ENCODE peak calls at places on chromosomes 12 and 14, in six cellular contexts. F, G, U, K, V and W are unnamed samples.

GRCh38 chr14:60652674-60653387 is 3.6 kb upstream of the SIX1 start:
- DNase-seq in F (no peak), G (no peak), U (no peak), K (no peak), V (no peak), W (no peak)

GRCh38 chr14:44170099-44170498 is 337.0 kb downstream of the FSCB start:
- DNase-seq in F (peak; percentile 12), G (peak; percentile 72), U (no peak), K (no peak), V (no peak), W (no peak)

GRCh38 chr12:85468356-85469157 is 188.5 kb downstream of the ALX1 start:
- DNase-seq in F (peak; percentile 93), G (peak; percentile 76), U (peak; percentile 37), K (no peak), V (no peak), W (no peak)

GRCh38 chr14:34374998-34375740 is 86.9 kb downstream of the SPTSSA start:
- DNase-seq in F (peak; percentile 80), G (no peak), U (no peak), K (no peak), V (no peak), W (no peak)

GRCh38 chr14:32171469-32171868 is 30.4 kb upstream of the RNU6-7 start:
- DNase-seq in F (no peak), G (no peak), U (no peak), K (no peak), V (no peak), W (no peak)

GRCh38 chr12:29858270-29858786 is 74.6 kb upstream of the TMTC1 start:
- DNase-seq in F (no peak), G (no peak), U (no peak), K (no peak), V (no peak), W (peak; percentile 11)

GRCh38 chr12:111766608-111767361 is at the start of gene ALDH2:
- DNase-seq in F (no peak), G (peak; percentile 79), U (peak; percentile 81), K (peak; percentile 92), V (no peak), W (peak; percentile 70)

GRCh38 chr14:104551851-104552737 is 27.5 kb upstream of the C14orf180 start:
- DNase-seq in F (no peak), G (no peak), U (no peak), K (peak; percentile 66), V (no peak), W (no peak)

GRCh38 chr14:104436741-104437701 is 142.5 kb upstream of the C14orf180 start:
- DNase-seq in F (no peak), G (no peak), U (no peak), K (peak; percentile 29), V (no peak), W (peak; percentile 11)

GRCh38 chr12:124475295-124476010 is 92.0 kb downstream of the NCOR2 start:
- DNase-seq in F (no peak), G (no peak), U (peak; percentile 61), K (no peak), V (no peak), W (peak; percentile 49)

GRCh38 chr12:24853588-24853987 is 95.3 kb downstream of the BCAT1 start:
- DNase-seq in F (no peak), G (peak; percentile 47), U (no peak), K (no peak), V (no peak), W (no peak)

GRCh38 chr12:15558915-15559528 is 230.2 kb downstream of the EPS8 start:
- DNase-seq in F (peak; percentile 73), G (peak; percentile 65), U (no peak), K (no peak), V (no peak), W (no peak)

GRCh38 chr12:67068204-67068731 is 200.9 kb upstream of the CAND1 start:
- DNase-seq in F (peak; percentile 17), G (no peak), U (no peak), K (no peak), V (no peak), W (no peak)

GRCh38 chr12:76266797-76267196 is 81.4 kb downstream of the BBS10 start:
- DNase-seq in F (peak; percentile 20), G (peak; percentile 58), U (peak; percentile 14), K (peak; percentile 68), V (no peak), W (no peak)

DNA sequence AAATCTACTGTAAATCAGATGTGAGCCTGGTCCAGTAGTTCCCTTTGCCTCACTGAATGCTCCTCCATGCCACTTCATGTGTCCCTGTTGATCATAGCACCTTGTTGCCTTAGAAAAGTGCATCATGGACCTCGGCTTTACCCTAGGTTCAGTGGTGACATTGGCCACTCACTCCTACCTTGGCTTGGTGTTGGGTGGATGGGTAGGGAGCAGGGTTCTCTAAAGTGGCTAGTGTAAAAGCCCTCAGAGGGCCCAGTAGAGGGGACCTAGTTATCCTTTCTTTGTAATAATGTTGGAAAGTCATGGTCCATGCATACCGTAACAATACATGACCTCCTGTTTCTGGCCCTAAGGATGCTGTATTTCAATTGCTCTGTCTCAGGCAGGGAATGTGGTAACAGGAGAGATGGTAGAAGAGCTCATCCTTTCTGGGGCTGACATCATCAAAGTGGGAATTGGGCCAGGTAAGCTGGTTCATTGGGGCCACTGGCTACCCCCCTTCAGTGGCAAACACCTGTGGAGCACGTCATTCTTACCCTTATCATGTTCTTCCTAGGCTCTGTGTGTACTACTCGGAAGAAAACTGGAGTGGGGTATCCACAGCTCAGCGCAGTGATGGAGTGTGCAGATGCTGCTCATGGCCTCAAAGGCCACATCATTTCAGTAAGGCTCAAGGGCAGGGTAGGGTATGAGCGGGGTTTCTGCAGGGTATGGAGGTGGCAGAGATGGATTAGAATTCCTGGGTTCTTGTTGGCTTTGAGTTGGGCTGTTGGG is 4.1 kb downstream of the GMPR2 start:
- DNase-seq in F (no peak), G (no peak), U (no peak), K (no peak), V (no peak), W (no peak)
- H3K36me3 ChIP-seq in F (peaks cover 45% of the 10 kb centered on the region), G (peaks cover 23% of the 10 kb centered on the region), U (peaks cover 64% of the 10 kb centered on the region), K (peaks cover 63% of the 10 kb centered on the region), V (peaks cover 54% of the 10 kb centered on the region), W (peaks cover 76% of the 10 kb centered on the region)

DNA sequence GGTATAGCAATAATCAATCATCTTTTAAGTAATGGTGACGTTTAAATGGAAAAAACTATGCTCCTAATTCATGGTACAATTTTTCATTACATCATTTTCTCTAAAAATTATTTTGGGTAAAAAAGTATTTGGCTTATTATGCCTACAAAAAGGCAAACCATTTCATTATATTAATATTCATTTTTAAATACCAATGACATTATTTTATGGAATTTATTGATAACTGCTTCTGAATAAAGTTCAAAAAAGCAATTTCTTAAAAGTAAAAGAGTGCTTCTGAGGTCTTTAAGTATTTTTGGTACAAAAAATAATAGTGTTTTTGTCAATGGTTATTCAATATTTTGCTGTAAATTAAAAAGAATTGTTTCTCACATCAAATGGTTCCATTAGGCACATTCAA is 12.2 kb downstream of the SLC38A2 start:
- DNase-seq in F (no peak), G (no peak), U (no peak), K (no peak), V (no peak), W (no peak)
- H3K4me1 ChIP-seq in F (peaks cover 7% of the 10 kb centered on the region), G (peaks cover 2% of the 10 kb centered on the region), U (peaks cover 21% of the 10 kb centered on the region), K (peaks cover 36% of the 10 kb centered on the region), V (no peaks in the 10 kb centered on the region), W (peaks cover 54% of the 10 kb centered on the region)

DNA sequence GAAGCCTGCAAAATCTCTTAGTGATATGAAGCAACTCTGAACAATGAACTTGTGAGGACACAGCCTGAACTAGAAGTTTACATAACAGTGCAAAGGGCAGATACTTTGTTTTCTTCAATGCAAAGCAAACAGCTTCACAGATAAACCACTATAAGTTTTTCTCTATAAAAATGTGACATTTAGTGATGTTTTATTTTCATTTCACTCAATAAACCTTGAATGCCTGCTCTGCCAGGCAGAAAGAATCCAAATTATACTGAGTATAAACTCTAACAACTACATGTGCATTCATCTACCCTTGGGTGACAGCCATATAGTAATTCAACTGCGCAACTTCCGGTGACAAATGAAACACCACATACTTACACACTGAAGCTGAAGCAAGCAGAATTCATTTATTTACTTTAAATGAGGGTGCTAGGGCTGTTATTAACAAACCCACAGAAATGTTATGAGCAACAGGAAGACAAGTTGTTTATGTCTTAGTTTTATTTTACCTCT is 10.3 kb downstream of the DCP1B start:
- DNase-seq in F (peak; percentile 46), G (peak; percentile 64), U (no peak), K (no peak), V (peak; percentile 9), W (no peak)
- H3K36me3 ChIP-seq in F (peaks cover 3% of the 10 kb centered on the region), G (peaks cover 21% of the 10 kb centered on the region), U (peaks cover 25% of the 10 kb centered on the region), K (peaks cover 49% of the 10 kb centered on the region), V (peaks cover 14% of the 10 kb centered on the region), W (peaks cover 68% of the 10 kb centered on the region)

DNA sequence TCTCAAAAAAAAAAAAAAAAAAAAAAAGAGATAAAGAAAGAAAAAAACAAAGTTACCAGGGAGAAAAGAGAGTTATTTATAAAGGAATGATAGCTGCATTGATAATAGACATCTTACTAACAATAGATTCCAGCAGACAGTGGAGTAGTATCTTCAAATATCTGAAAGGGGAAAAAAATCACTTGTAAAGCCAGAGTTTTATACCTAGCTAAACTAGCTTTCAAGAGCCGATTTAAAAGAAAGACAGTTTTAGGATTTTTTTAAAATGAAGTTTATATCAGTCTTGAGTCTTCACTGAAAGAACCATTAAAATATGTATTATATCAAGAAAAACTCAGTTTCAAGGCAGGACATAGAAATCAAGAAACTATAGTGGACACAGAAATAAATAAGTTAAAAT is 262.4 kb downstream of the ZFP36L1 start:
- DNase-seq in F (no peak), G (no peak), U (no peak), K (no peak), V (no peak), W (no peak)
- H3K4me1 ChIP-seq in F (peaks cover 14% of the 10 kb centered on the region), G (no peaks in the 10 kb centered on the region), U (no peaks in the 10 kb centered on the region), K (peaks cover 8% of the 10 kb centered on the region), V (no peaks in the 10 kb centered on the region), W (no peaks in the 10 kb centered on the region)

GRCh38 chr14:91971188-91971778 is 23.8 kb upstream of the FBLN5 start:
- DNase-seq in F (no peak), G (no peak), U (no peak), K (no peak), V (no peak), W (no peak)
- H3K36me3 ChIP-seq in F (peaks cover 7% of the 10 kb centered on the region), G (peaks cover 42% of the 10 kb centered on the region), U (peaks cover 51% of the 10 kb centered on the region), K (peaks cover 81% of the 10 kb centered on the region), V (peaks cover 20% of the 10 kb centered on the region), W (no peaks in the 10 kb centered on the region)

DNA sequence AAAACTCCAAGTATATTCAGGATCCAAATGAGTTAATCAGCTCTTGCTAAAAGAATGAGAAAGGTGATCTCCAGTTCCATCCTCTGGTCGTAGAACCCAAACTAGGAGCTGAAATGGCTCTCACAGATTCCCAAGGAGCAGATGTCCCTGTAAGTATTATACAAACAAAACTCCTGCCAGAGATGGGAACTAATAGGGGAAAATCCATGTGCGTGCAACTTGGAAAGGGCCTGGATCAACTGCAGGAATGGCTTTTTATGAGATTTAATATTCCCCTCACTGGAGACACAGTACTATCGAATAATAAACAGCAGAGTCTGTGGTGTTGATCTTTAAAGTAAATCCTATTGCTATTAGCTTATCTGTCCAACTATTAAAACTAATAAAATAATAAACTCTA is 309.2 kb upstream of the TBX3 start:
- DNase-seq in F (no peak), G (no peak), U (no peak), K (no peak), V (no peak), W (no peak)
- H3K4me1 ChIP-seq in F (no peaks in the 10 kb centered on the region), G (peaks cover 9% of the 10 kb centered on the region), U (no peaks in the 10 kb centered on the region), K (no peaks in the 10 kb centered on the region), V (no peaks in the 10 kb centered on the region), W (no peaks in the 10 kb centered on the region)

GRCh38 chr12:62750941-62751843 is 183.8 kb downstream of the PPM1H start:
- DNase-seq in F (peak; percentile 77), G (no peak), U (no peak), K (no peak), V (no peak), W (no peak)
- H3K36me3 ChIP-seq in F (no peaks in the 10 kb centered on the region), G (no peaks in the 10 kb centered on the region), U (no peaks in the 10 kb centered on the region), K (no peaks in the 10 kb centered on the region), V (no peaks in the 10 kb centered on the region), W (no peaks in the 10 kb centered on the region)